ENCODE peak calls at places on chromosomes 3 and 15, in nine cellular contexts. One of them, this sample, is unnamed.

GRCh38 chr3:134364936-134365765 is 9.1 kb downstream of the AMOTL2 start:
- DNase-seq in GM23248: peak
- DNase-seq in iris pigment epithelial cell: no peak
- DNase-seq in GM12865: peak
- DNase-seq in A172: peak
- DNase-seq in HL-60: no peak
- DNase-seq in brain microvascular endothelial cell: no peak
- DNase-seq in Calu3: no peak
- DNase-seq in fibroblast of lung: no peak
- DNase-seq in this sample: no peak

GRCh38 chr15:40291088-40291574 is 8.3 kb upstream of the ANKRD63 start:
- DNase-seq in GM23248: peak
- DNase-seq in iris pigment epithelial cell: peak
- DNase-seq in GM12865: no peak
- DNase-seq in A172: no peak
- DNase-seq in HL-60: no peak
- DNase-seq in brain microvascular endothelial cell: peak
- DNase-seq in Calu3: no peak
- DNase-seq in fibroblast of lung: peak
- DNase-seq in this sample: peak

GRCh38 chr3:41137686-41138111 is 61.6 kb upstream of the CTNNB1 start:
- DNase-seq in GM23248: no peak
- DNase-seq in iris pigment epithelial cell: no peak
- DNase-seq in GM12865: no peak
- DNase-seq in A172: no peak
- DNase-seq in HL-60: no peak
- DNase-seq in brain microvascular endothelial cell: no peak
- DNase-seq in Calu3: no peak
- DNase-seq in fibroblast of lung: no peak
- DNase-seq in this sample: no peak

GRCh38 chr3:40800343-40800742 is 275.6 kb downstream of the ZNF621 start:
- DNase-seq in GM23248: peak
- DNase-seq in iris pigment epithelial cell: peak
- DNase-seq in GM12865: peak
- DNase-seq in A172: peak
- DNase-seq in HL-60: peak
- DNase-seq in brain microvascular endothelial cell: peak
- DNase-seq in Calu3: peak
- DNase-seq in fibroblast of lung: peak
- DNase-seq in this sample: peak

GRCh38 chr3:9193633-9194032 is 55.8 kb downstream of the SRGAP3 start:
- DNase-seq in GM23248: no peak
- DNase-seq in iris pigment epithelial cell: no peak
- DNase-seq in GM12865: no peak
- DNase-seq in A172: no peak
- DNase-seq in HL-60: no peak
- DNase-seq in brain microvascular endothelial cell: no peak
- DNase-seq in Calu3: no peak
- DNase-seq in fibroblast of lung: no peak
- DNase-seq in this sample: no peak

GRCh38 chr3:113914646-113915045 is 33.2 kb upstream of the ZDHHC23 start:
- DNase-seq in GM23248: peak
- DNase-seq in iris pigment epithelial cell: peak
- DNase-seq in GM12865: no peak
- DNase-seq in A172: no peak
- DNase-seq in HL-60: no peak
- DNase-seq in brain microvascular endothelial cell: peak
- DNase-seq in Calu3: no peak
- DNase-seq in fibroblast of lung: no peak
- DNase-seq in this sample: no peak

GRCh38 chr3:72690646-72691045 is 157.6 kb downstream of the SHQ1 start:
- DNase-seq in GM23248: no peak
- DNase-seq in iris pigment epithelial cell: peak
- DNase-seq in GM12865: no peak
- DNase-seq in A172: no peak
- DNase-seq in HL-60: no peak
- DNase-seq in brain microvascular endothelial cell: no peak
- DNase-seq in Calu3: no peak
- DNase-seq in fibroblast of lung: no peak
- DNase-seq in this sample: no peak

GRCh38 chr3:51718547-51719412 is 11.9 kb downstream of the GRM2 start:
- DNase-seq in GM23248: peak
- DNase-seq in iris pigment epithelial cell: peak
- DNase-seq in GM12865: peak
- DNase-seq in A172: peak
- DNase-seq in HL-60: peak
- DNase-seq in brain microvascular endothelial cell: peak
- DNase-seq in Calu3: peak
- DNase-seq in fibroblast of lung: peak
- DNase-seq in this sample: peak

GRCh38 chr3:117408811-117409210 is 699.2 kb downstream of the TUSC7 start:
- DNase-seq in GM23248: peak
- DNase-seq in iris pigment epithelial cell: peak
- DNase-seq in GM12865: no peak
- DNase-seq in A172: no peak
- DNase-seq in HL-60: no peak
- DNase-seq in brain microvascular endothelial cell: no peak
- DNase-seq in Calu3: no peak
- DNase-seq in fibroblast of lung: peak
- DNase-seq in this sample: no peak

GRCh38 chr15:90697180-90697579 is 20.0 kb upstream of the BLM start:
- DNase-seq in GM23248: no peak
- DNase-seq in iris pigment epithelial cell: no peak
- DNase-seq in GM12865: peak
- DNase-seq in A172: no peak
- DNase-seq in HL-60: no peak
- DNase-seq in brain microvascular endothelial cell: no peak
- DNase-seq in Calu3: no peak
- DNase-seq in fibroblast of lung: no peak
- DNase-seq in this sample: no peak

GRCh38 chr15:75835990-75836952 is 7.0 kb upstream of the UBE2Q2 start:
- DNase-seq in GM23248: no peak
- DNase-seq in iris pigment epithelial cell: no peak
- DNase-seq in GM12865: no peak
- DNase-seq in A172: no peak
- DNase-seq in HL-60: peak
- DNase-seq in brain microvascular endothelial cell: no peak
- DNase-seq in Calu3: no peak
- DNase-seq in fibroblast of lung: no peak
- DNase-seq in this sample: no peak

GRCh38 chr3:126704494-126705214 is 614 bp downstream of the CHCHD6 start:
- DNase-seq in GM23248: peak
- DNase-seq in iris pigment epithelial cell: peak
- DNase-seq in GM12865: no peak
- DNase-seq in A172: no peak
- DNase-seq in HL-60: no peak
- DNase-seq in brain microvascular endothelial cell: no peak
- DNase-seq in Calu3: no peak
- DNase-seq in fibroblast of lung: no peak
- DNase-seq in this sample: no peak

GRCh38 chr3:87733671-87734367 is 325.0 kb downstream of the CGGBP1 start:
- DNase-seq in GM23248: no peak
- DNase-seq in iris pigment epithelial cell: no peak
- DNase-seq in GM12865: no peak
- DNase-seq in A172: no peak
- DNase-seq in HL-60: no peak
- DNase-seq in brain microvascular endothelial cell: no peak
- DNase-seq in Calu3: peak
- DNase-seq in fibroblast of lung: no peak
- DNase-seq in this sample: no peak